ENCODE peak calls at places on chromosomes 7 and 10, in nine cellular contexts. C, U, H, T, O, A, M, N and X are unnamed samples.

GRCh38 chr7:28570970-28571288 is 158.6 kb downstream of the CREB5 start:
- DNase-seq in O (peak), H (no peak), N (no peak), U (no peak), C (no peak), T (no peak), A (no peak), M (no peak), X (no peak)

GRCh38 chr7:151251328-151251925 is 2.9 kb upstream of the SMARCD3 start:
- DNase-seq in O (peak), C (peak), M (peak), A (peak), N (no peak), T (peak), H (no peak), U (peak), X (no peak)

GRCh38 chr7:2003451-2003930 is 229.3 kb downstream of the MAD1L1 start:
- DNase-seq in U (no peak), H (no peak), A (peak), C (peak), T (no peak), M (no peak), N (no peak), O (no peak), X (peak)

GRCh38 chr10:34282186-34282585 is 532.9 kb downstream of the PARD3 start:
- DNase-seq in U (no peak), O (peak), H (no peak), C (no peak), T (no peak), N (no peak), M (no peak), A (no peak), X (no peak)

GRCh38 chr10:35306852-35307251 is 29.5 kb upstream of the CCNY start:
- DNase-seq in A (peak), U (no peak), C (no peak), H (no peak), T (no peak), M (no peak), O (peak), N (no peak), X (peak)

GRCh38 chr10:126597206-126597605 is 73.3 kb downstream of the C10orf90 start:
- DNase-seq in C (no peak), O (peak), T (no peak), U (no peak), H (no peak), A (no peak), N (no peak), M (no peak), X (no peak)

GRCh38 chr7:148107741-148108140 is 482.8 kb upstream of the C7orf33 start:
- DNase-seq in C (no peak), T (no peak), N (no peak), M (no peak), A (no peak), U (no peak), H (no peak), O (no peak), X (no peak)

GRCh38 chr7:64880322-64881297 is 22.5 kb upstream of the ZNF273 start:
- DNase-seq in T (no peak), O (no peak), A (no peak), N (no peak), U (no peak), M (peak), H (no peak), C (no peak), X (peak)

GRCh38 chr7:7681936-7682329 is 36.5 kb downstream of the RPA3 start:
- DNase-seq in O (no peak), A (no peak), H (no peak), T (no peak), U (no peak), N (no peak), M (no peak), C (no peak), X (no peak)

GRCh38 chr10:31288961-31289360 is 30.1 kb upstream of the ZEB1 start:
- DNase-seq in A (no peak), T (no peak), U (no peak), H (no peak), C (no peak), M (no peak), N (no peak), O (peak), X (no peak)

GRCh38 chr7:105806592-105807266 is 69.7 kb downstream of the ATXN7L1 start:
- DNase-seq in A (no peak), O (peak), H (no peak), U (no peak), M (peak), T (peak), C (no peak), N (peak), X (no peak)

GRCh38 chr10:33680036-33680435 is 345.6 kb upstream of the NRP1 start:
- DNase-seq in M (no peak), T (no peak), O (no peak), C (no peak), A (no peak), U (no peak), H (peak), N (no peak), X (no peak)

GRCh38 chr7:16484453-16485158 is 19.1 kb upstream of the SOSTDC1 start:
- DNase-seq in M (no peak), C (no peak), U (no peak), H (no peak), N (no peak), O (peak), A (no peak), T (peak), X (no peak)

GRCh38 chr7:130302649-130303048 is 9.7 kb downstream of the CPA4 start:
- DNase-seq in C (no peak), N (no peak), M (no peak), U (no peak), A (no peak), T (no peak), H (no peak), O (no peak), X (no peak)

GRCh38 chr10:59107147-59107546 is 69.3 kb upstream of the PHYHIPL start:
- DNase-seq in M (no peak), N (no peak), C (no peak), H (no peak), A (no peak), T (no peak), U (no peak), O (no peak), X (no peak)

GRCh38 chr7:8065356-8065813 is 96.8 kb downstream of the GLCCI1 start:
- DNase-seq in C (no peak), U (peak), N (peak), M (no peak), T (no peak), H (no peak), A (no peak), O (peak), X (no peak)

GRCh38 chr10:75367098-75367497 is 34.5 kb downstream of the ZNF503 start:
- DNase-seq in N (no peak), M (no peak), C (no peak), U (no peak), H (no peak), A (no peak), T (no peak), O (no peak), X (no peak)

GRCh38 chr7:148753224-148753623 is 54.5 kb downstream of the CUL1 start:
- DNase-seq in C (no peak), H (no peak), U (no peak), N (no peak), T (no peak), O (no peak), M (no peak), A (no peak), X (no peak)

GRCh38 chr10:77357611-77358010 is 280.0 kb downstream of the KCNMA1 start:
- DNase-seq in H (no peak), N (peak), C (no peak), A (no peak), M (no peak), U (no peak), T (peak), O (peak), X (no peak)

GRCh38 chr10:125037145-125037544 is 95.2 kb downstream of the ZRANB1 start:
- DNase-seq in U (peak), O (peak), N (no peak), A (peak), C (peak), M (no peak), H (no peak), T (peak), X (no peak)

GRCh38 chr10:132377326-132377725 is 19.7 kb upstream of the PWWP2B start:
- DNase-seq in C (no peak), A (no peak), U (no peak), H (no peak), N (no peak), T (no peak), M (no peak), O (no peak), X (no peak)

GRCh38 chr7:46932656-46933424 is 649.1 kb downstream of the TNS3 start:
- DNase-seq in C (no peak), O (peak), N (peak), U (peak), T (no peak), M (no peak), A (no peak), H (no peak), X (no peak)

GRCh38 chr7:49322476-49322875 is 398.1 kb downstream of the CDC14C start:
- DNase-seq in O (no peak), H (no peak), C (no peak), T (no peak), M (no peak), N (no peak), U (no peak), A (no peak), X (no peak)

GRCh38 chr7:108418941-108419340 is 37.3 kb downstream of the NRCAM start:
- DNase-seq in M (no peak), N (no peak), O (peak), H (no peak), T (no peak), A (no peak), U (no peak), C (no peak), X (no peak)